ENCODE peak calls at places on chromosomes 7 and 10, in ten cellular contexts. I is fibroblast of lung, X is HCT116, B is PC-3, J is lower lobe of right lung, W is aorta, L is hepatocyte, T is mammary epithelial cell, H is dorsolateral prefrontal cortex, E is sigmoid colon. O is an unnamed sample.

GRCh38 chr7:29881724-29882123 is 75.4 kb downstream of the WIPF3 start:
- DNase-seq in T (no peak), W (no peak), H (no peak), L (no peak), I (no peak), E (no peak), X (no peak), J (no peak), B (no peak), O (no peak)

GRCh38 chr7:129298268-129298893 is 73.6 kb downstream of the AHCYL2 start:
- DNase-seq in W (peak; percentile 49), J (peak; percentile 54), H (no peak), E (no peak), I (peak; percentile 58), X (peak; percentile 26), T (peak; percentile 25), B (peak; percentile 64), L (peak; percentile 59), O (no peak)

GRCh38 chr7:111330235-111330523 is 232.1 kb downstream of the IMMP2L start:
- DNase-seq in L (no peak), H (no peak), T (no peak), E (no peak), J (no peak), X (no peak), B (no peak), W (no peak), I (no peak), O (no peak)

GRCh38 chr7:148110097-148110868 is 480.3 kb upstream of the C7orf33 start:
- DNase-seq in J (no peak), I (no peak), H (no peak), T (no peak), E (no peak), W (no peak), X (no peak), B (peak; percentile 22), L (peak; percentile 62), O (no peak)

GRCh38 chr10:71681977-71682376 is 37.6 kb downstream of the C10orf105 start:
- DNase-seq in T (no peak), J (no peak), H (no peak), B (no peak), L (no peak), I (no peak), X (no peak), W (no peak), E (no peak), O (no peak)

GRCh38 chr7:102387064-102387463 is 9.1 kb upstream of the PRKRIP1 start:
- DNase-seq in W (no peak), X (no peak), L (no peak), J (no peak), B (no peak), H (no peak), T (no peak), I (no peak), E (no peak), O (no peak)

GRCh38 chr7:68441610-68442009 is 1156.7 kb upstream of the AUTS2 start:
- DNase-seq in T (no peak), H (no peak), W (no peak), J (no peak), L (no peak), X (no peak), E (no peak), I (no peak), B (no peak), O (no peak)

GRCh38 chr7:135998081-135998480 is 20.9 kb upstream of the MTPN start:
- DNase-seq in X (no peak), L (no peak), E (no peak), W (no peak), T (peak; percentile 35), H (no peak), B (no peak), J (no peak), I (no peak), O (no peak)

DNA sequence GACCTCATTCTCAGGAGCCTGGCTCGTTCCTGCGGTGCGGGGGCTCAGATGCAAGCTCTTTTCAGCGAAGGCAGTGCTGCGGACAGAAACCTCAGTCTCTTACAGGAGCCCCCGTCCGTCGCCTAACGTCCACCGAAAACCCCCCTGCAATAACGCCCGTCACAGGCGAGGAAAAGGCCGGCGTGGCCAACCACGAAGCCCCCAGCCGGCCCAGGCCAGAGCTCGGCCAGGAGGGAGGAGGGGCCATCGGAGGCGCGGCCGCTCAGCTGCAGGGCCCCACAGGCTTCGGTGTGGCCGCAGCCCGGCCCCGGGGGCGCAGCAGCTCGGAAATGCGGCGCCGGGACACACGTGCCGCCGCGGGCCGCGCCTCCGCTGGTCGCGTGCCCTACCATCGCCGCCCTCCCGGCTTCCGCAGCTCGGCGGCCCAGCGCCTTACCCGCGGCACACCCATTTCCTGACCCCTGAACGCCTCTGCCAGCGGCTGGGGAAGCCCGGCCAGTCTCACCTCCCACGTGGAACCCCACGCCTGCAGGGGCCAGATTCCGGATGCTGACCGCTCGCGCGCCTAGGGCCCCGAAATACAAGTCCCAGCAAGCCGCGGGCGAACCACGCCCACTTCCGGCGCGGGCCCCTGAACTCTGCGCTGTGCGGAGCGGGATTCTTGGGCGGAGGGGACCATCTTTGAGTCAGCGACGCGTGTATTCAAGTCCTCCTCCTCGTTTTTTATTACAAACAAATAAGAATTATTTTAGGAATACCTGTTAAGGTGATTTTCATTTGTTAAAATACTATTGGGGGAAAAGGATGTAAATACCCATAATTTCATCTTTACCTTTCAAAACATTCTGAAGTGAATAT is at the start of gene ZNF239:
- DNase-seq in I (peak; percentile 92), X (peak; percentile 37), T (peak; percentile 61), J (peak; percentile 95), H (peak; percentile 90), B (peak; percentile 86), L (peak; percentile 91), W (peak; percentile 96), E (peak; percentile 95), O (no peak)
- H3K27ac ChIP-seq in I (peak within 1 kb of the TSS; percentile 47), X (peak within 1 kb of the TSS; percentile 17), T (no peak within 1 kb of the TSS), J (peak within 1 kb of the TSS; percentile 75), H (peak within 1 kb of the TSS; percentile 80), B (peak within 1 kb of the TSS; percentile 25), L (peak within 1 kb of the TSS; percentile 75), W (no peak within 1 kb of the TSS), E (peak within 1 kb of the TSS; percentile 68), O (no peak within 1 kb of the TSS)

DNA sequence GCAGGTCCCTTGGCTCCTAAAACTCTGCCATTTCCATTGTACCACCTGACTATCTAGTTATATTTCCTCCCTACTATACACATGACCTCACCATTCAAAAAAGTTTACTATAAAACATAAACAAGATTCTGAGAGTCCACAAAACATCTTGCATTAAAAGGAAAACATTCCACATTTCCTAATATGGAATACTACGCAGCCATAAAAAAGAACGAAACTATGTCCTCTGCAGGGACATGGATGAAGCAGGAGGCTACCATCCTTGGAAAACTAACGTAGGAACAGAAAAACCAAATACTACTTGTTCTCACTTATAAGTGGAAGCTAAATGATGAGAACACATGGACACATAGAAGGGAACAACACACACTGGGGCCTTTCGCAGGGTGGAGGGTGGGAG is 48.3 kb downstream of the SVIL start:
- DNase-seq in L (no peak), E (no peak), I (no peak), W (no peak), J (no peak), H (no peak), T (no peak), B (no peak), X (no peak), O (no peak)
- H3K27ac ChIP-seq in L (no peak overlapping the region), E (peak overlapping the region; percentile 68), I (no peak overlapping the region), W (peak overlapping the region; percentile 21), J (no peak overlapping the region), H (no peak overlapping the region), T (no peak overlapping the region), B (no peak overlapping the region), X (no peak overlapping the region), O (peak overlapping the region; percentile 99)

GRCh38 chr7:116804459-116804858 is 57.9 kb upstream of the CAPZA2 start:
- DNase-seq in B (no peak), H (no peak), E (no peak), X (no peak), W (no peak), L (no peak), J (no peak), T (no peak), I (no peak), O (no peak)
- H3K27ac ChIP-seq in B (no peak overlapping the region), H (no peak overlapping the region), E (no peak overlapping the region), X (peak overlapping the region; percentile 90), W (no peak overlapping the region), L (no peak overlapping the region), J (no peak overlapping the region), T (no peak overlapping the region), I (no peak overlapping the region), O (no peak overlapping the region)

GRCh38 chr10:21927601-21928000 is 75.9 kb downstream of the DNAJC1 start:
- DNase-seq in H (no peak), X (no peak), L (no peak), I (peak; percentile 66), W (no peak), J (no peak), B (peak; percentile 5), T (peak; percentile 12), E (no peak), O (no peak)
- H3K27ac ChIP-seq in H (no peak overlapping the region), X (no peak overlapping the region), L (peak overlapping the region; percentile 20), I (no peak overlapping the region), W (no peak overlapping the region), J (no peak overlapping the region), B (no peak overlapping the region), T (peak overlapping the region; percentile 88), E (no peak overlapping the region), O (peak overlapping the region; percentile 69)

O was measured in epithelial cell of prostate.